ENCODE peak calls at places on chromosomes 5 and 9, in nine cellular contexts. N is foreskin fibroblast; A is naive thymus-derived CD8-positive, alpha-beta T cell; Y is GM23248; S is GM04504; F is WERI-Rb-1; D is effector CD4-positive, alpha-beta T cell; M is activated CD8-positive, alpha-beta memory T cell treated with anti-CD3 and anti-CD28 coated beads for 4 hours; U is left lobe of liver. J is an unnamed sample.

GRCh38 chr9:88777498-88778312 is 213.6 kb upstream of the S1PR3 start:
- DNase-seq in N (no peak), S (no peak), Y (no peak), F (no peak), M (no peak), A (no peak), U (no peak), D (no peak), J (no peak)

GRCh38 chr5:1644810-1645571 is 121.2 kb upstream of the LPCAT1 start:
- DNase-seq in M (peak), F (peak), N (peak), Y (peak), D (peak), U (peak), A (peak), S (peak), J (peak)

GRCh38 chr9:124600407-124600806 is 93.2 kb upstream of the NR5A1 start:
- DNase-seq in F (no peak), Y (no peak), M (no peak), N (no peak), U (no peak), S (no peak), A (no peak), D (no peak), J (no peak)

GRCh38 chr5:134506054-134507039 is 19.1 kb upstream of the JADE2 start:
- DNase-seq in S (no peak), Y (peak), F (peak), U (peak), D (no peak), M (no peak), N (peak), A (no peak), J (no peak)

GRCh38 chr5:102314328-102314727 is 18.2 kb upstream of the SLCO4C1 start:
- DNase-seq in M (no peak), A (no peak), F (no peak), D (no peak), U (no peak), N (no peak), Y (no peak), S (no peak), J (no peak)

GRCh38 chr5:10485142-10485795 is 43.6 kb downstream of the ROPN1L start:
- DNase-seq in F (peak), U (no peak), M (no peak), Y (no peak), N (peak), A (no peak), S (no peak), D (no peak), J (no peak)

GRCh38 chr5:39604491-39604890 is 179.7 kb upstream of the DAB2 start:
- DNase-seq in S (no peak), M (no peak), N (peak), Y (no peak), F (no peak), A (no peak), D (no peak), U (no peak), J (no peak)

GRCh38 chr5:132485641-132486317 is 4.8 kb downstream of the IRF1 start:
- DNase-seq in M (no peak), A (no peak), Y (no peak), U (peak), D (peak), S (no peak), F (no peak), N (no peak), J (peak)

GRCh38 chr9:89675403-89675771 is 70.6 kb downstream of the GADD45G start:
- DNase-seq in N (no peak), S (no peak), U (peak), D (no peak), Y (no peak), M (no peak), A (no peak), F (peak), J (no peak)